ENCODE peak calls at places on chromosomes 7 and 10, in four cellular contexts. T, B, E and Q are unnamed samples.

GRCh38 chr10:88642991-88643390 is 21.3 kb upstream of the LIPF start:
- DNase-seq in E (no peak), T (peak; percentile 23), B (no peak), Q (no peak)

GRCh38 chr7:47846117-47846836 is 102.0 kb downstream of the PKD1L1 start:
- DNase-seq in T (no peak), E (no peak), B (no peak), Q (no peak)

GRCh38 chr10:28810062-28810870 is 132.9 kb downstream of the BAMBI start:
- DNase-seq in B (no peak), T (no peak), E (no peak), Q (no peak)

GRCh38 chr10:99844433-99844955 is 62.1 kb downstream of the ABCC2 start:
- DNase-seq in T (no peak), E (no peak), B (no peak), Q (no peak)

GRCh38 chr10:8054243-8054497 is 318 bp upstream of the GATA3 start:
- DNase-seq in E (no peak), T (no peak), B (no peak), Q (no peak)

GRCh38 chr10:64507869-64508609 is 986.8 kb downstream of the REEP3 start:
- DNase-seq in E (no peak), B (no peak), T (no peak), Q (no peak)

GRCh38 chr10:100522945-100523344 is 3.3 kb upstream of the SEC31B start:
- DNase-seq in T (no peak), B (no peak), E (no peak), Q (no peak)

GRCh38 chr10:10886861-10887539 is 130.7 kb upstream of the CELF2 start:
- DNase-seq in B (no peak), E (no peak), T (no peak), Q (no peak)

GRCh38 chr10:107442035-107442505 is 277.6 kb upstream of the SORCS1 start:
- DNase-seq in E (no peak), T (no peak), B (no peak), Q (no peak)

GRCh38 chr10:91077549-91078017 is 142.9 kb upstream of the PCGF5 start:
- DNase-seq in E (no peak), B (no peak), T (no peak), Q (no peak)

GRCh38 chr7:30412810-30413504 is 65.6 kb downstream of the NOD1 start:
- DNase-seq in B (peak; percentile 17), E (peak; percentile 89), T (peak; percentile 49), Q (peak; percentile 8)

GRCh38 chr7:129642871-129643515 is 31.5 kb downstream of the NRF1 start:
- DNase-seq in E (no peak), B (no peak), T (no peak), Q (no peak)

GRCh38 chr7:149455175-149455950 is 5.5 kb downstream of the ZNF777 start:
- DNase-seq in E (no peak), B (no peak), T (no peak), Q (no peak)

GRCh38 chr7:98974906-98975816 is 96.8 kb downstream of the TRRAP start:
- DNase-seq in E (no peak), B (no peak), T (no peak), Q (no peak)

GRCh38 chr7:1853619-1854520 is 183.8 kb downstream of the ELFN1 start:
- DNase-seq in B (no peak), T (no peak), E (no peak), Q (no peak)

GRCh38 chr10:115982076-115982475 is 290.9 kb downstream of the GFRA1 start:
- DNase-seq in B (no peak), E (no peak), T (no peak), Q (no peak)

GRCh38 chr10:85791846-85792532 is 574.6 kb downstream of the GRID1 start:
- DNase-seq in B (no peak), E (no peak), T (no peak), Q (no peak)

GRCh38 chr7:42843209-42843800 is 68.6 kb downstream of the C7orf25 start:
- DNase-seq in T (peak; percentile 46), B (no peak), E (peak; percentile 60), Q (no peak)

GRCh38 chr7:41731486-41732278 is 28.8 kb upstream of the INHBA start:
- DNase-seq in E (no peak), B (no peak), T (no peak), Q (no peak)

GRCh38 chr7:156766666-156767065 is 126.1 kb downstream of the RNF32 start:
- DNase-seq in T (no peak), E (no peak), B (no peak), Q (no peak)

GRCh38 chr7:155000795-155001194 is 2.1 kb downstream of the PAXIP1 start:
- DNase-seq in B (no peak), T (no peak), E (no peak), Q (no peak)

GRCh38 chr10:113006656-113007342 is 56.8 kb downstream of the TCF7L2 start:
- DNase-seq in E (peak; percentile 37), B (no peak), T (no peak), Q (peak; percentile 10)

GRCh38 chr10:85606401-85606800 is 760.2 kb downstream of the GRID1 start:
- DNase-seq in B (no peak), E (no peak), T (no peak), Q (no peak)

GRCh38 chr7:5643280-5643679 is 138.2 kb downstream of the RNF216 start:
- DNase-seq in B (peak; percentile 24), T (peak; percentile 35), E (no peak), Q (no peak)

GRCh38 chr7:151968357-151968756 is 12.1 kb downstream of the GALNTL5 start:
- DNase-seq in T (no peak), E (no peak), B (no peak), Q (no peak)

GRCh38 chr7:33760834-33761233 is 144.5 kb upstream of the BMPER start:
- DNase-seq in E (no peak), B (no peak), T (no peak), Q (no peak)

GRCh38 chr10:129335942-129336341 is 131.1 kb upstream of the MGMT start:
- DNase-seq in T (no peak), B (no peak), E (no peak), Q (no peak)

GRCh38 chr10:43204943-43205671 is 61.8 kb downstream of the RASGEF1A start:
- DNase-seq in E (peak; percentile 54), T (peak; percentile 69), B (peak; percentile 30), Q (peak; percentile 45)

GRCh38 chr10:74542077-74542476 is 284.3 kb upstream of the KAT6B start:
- DNase-seq in T (no peak), E (no peak), B (no peak), Q (no peak)

GRCh38 chr10:132248455-132249231 is 59.1 kb downstream of the STK32C start:
- DNase-seq in E (peak; percentile 60), T (peak; percentile 19), B (peak; percentile 58), Q (peak; percentile 58)

GRCh38 chr7:90312745-90313144 is 8.4 kb downstream of the FAM237B start:
- DNase-seq in E (no peak), B (no peak), T (no peak), Q (no peak)

GRCh38 chr7:3301831-3302618 is 973 bp downstream of the SDK1 start:
- DNase-seq in T (no peak), E (peak; percentile 39), B (no peak), Q (no peak)

GRCh38 chr10:79237801-79238520 is 109.3 kb upstream of the PPIF start:
- DNase-seq in B (no peak), T (no peak), E (no peak), Q (no peak)

GRCh38 chr10:122164815-122165491 is 106.1 kb upstream of the BTBD16 start:
- DNase-seq in E (no peak), B (no peak), T (no peak), Q (no peak)

GRCh38 chr7:154928136-154929005 is 74.6 kb downstream of the PAXIP1 start:
- DNase-seq in E (peak; percentile 33), B (peak; percentile 95), T (peak; percentile 58), Q (peak; percentile 53)

GRCh38 chr7:151085691-151086620 is at the start of gene AGAP3:
- DNase-seq in B (peak; percentile 58), T (peak; percentile 73), E (peak; percentile 87), Q (peak; percentile 55)

GRCh38 chr7:135877799-135878198 is 99.4 kb downstream of the MTPN start:
- DNase-seq in E (no peak), T (no peak), B (no peak), Q (no peak)